ENCODE peak calls at places on chromosomes 1 and 21, in seven cellular contexts. W is AG04450, H is heart right ventricle, Z is ovary, I is pancreas, X is adrenal gland, L is heart left ventricle. R is an unnamed sample.
A peak's percentile ranks its signal among the peaks of the same experiment; 100 is the strongest.

GRCh38 chr1:94876362-94876761 is 50.5 kb downstream of the CNN3 start:
- DNase-seq in H (no peak), L (no peak), W (no peak), X (no peak), I (no peak), Z (no peak), R (no peak)

GRCh38 chr1:47827032-47827585 is 170.1 kb downstream of the TRABD2B start:
- DNase-seq in I (no peak), Z (no peak), X (no peak), W (no peak), H (no peak), L (no peak), R (no peak)

GRCh38 chr1:28458237-28459228 is 47.3 kb upstream of the RCC1 start:
- DNase-seq in L (no peak), W (no peak), I (no peak), Z (no peak), H (no peak), X (no peak), R (no peak)

GRCh38 chr1:231420959-231421615 is 1.0 kb downstream of the EGLN1 start:
- DNase-seq in Z (peak; percentile 60), H (peak; percentile 57), L (peak; percentile 83), W (no peak), I (peak; percentile 87), X (peak; percentile 74), R (peak; percentile 72)

GRCh38 chr1:189336115-189337100 is 1141.3 kb downstream of the BRINP3 start:
- DNase-seq in W (no peak), L (no peak), H (no peak), Z (no peak), I (peak; percentile 27), X (no peak), R (no peak)

GRCh38 chr1:162384601-162385279 is 3.2 kb downstream of the C1orf226 start:
- DNase-seq in Z (no peak), X (no peak), H (no peak), I (no peak), L (no peak), W (no peak), R (no peak)

GRCh38 chr1:206107168-206107544 is 10.0 kb downstream of the AVPR1B start:
- DNase-seq in I (no peak), W (no peak), H (no peak), X (no peak), L (no peak), Z (no peak), R (no peak)

GRCh38 chr1:24391882-24392603 is 21.5 kb downstream of the STPG1 start:
- DNase-seq in X (peak; percentile 61), Z (peak; percentile 67), I (no peak), L (no peak), H (peak; percentile 55), W (no peak), R (peak; percentile 65)

GRCh38 chr1:184069675-184070074 is 18.1 kb downstream of the TSEN15 start:
- DNase-seq in I (no peak), Z (no peak), W (no peak), H (no peak), L (no peak), X (no peak), R (no peak)

GRCh38 chr1:110310300-110310699 is 28.9 kb upstream of the RBM15 start:
- DNase-seq in Z (no peak), I (no peak), W (no peak), X (peak; percentile 70), H (peak; percentile 43), L (peak; percentile 65), R (no peak)

GRCh38 chr21:42537106-42537742 is 23.6 kb downstream of the SLC37A1 start:
- DNase-seq in I (no peak), H (no peak), Z (no peak), W (no peak), X (no peak), L (no peak), R (no peak)

GRCh38 chr21:45509566-45510465 is 32.4 kb downstream of the SLC19A1 start:
- DNase-seq in Z (peak; percentile 38), W (no peak), H (peak; percentile 15), L (peak; percentile 58), X (no peak), I (peak; percentile 76), R (peak; percentile 46)

GRCh38 chr1:55244476-55245109 is 29.4 kb upstream of the USP24 start:
- DNase-seq in I (no peak), Z (no peak), X (no peak), L (no peak), W (no peak), H (no peak), R (no peak)

GRCh38 chr1:40421348-40421693 is 29.0 kb upstream of the ZFP69B start:
- DNase-seq in W (no peak), I (no peak), Z (no peak), L (no peak), H (no peak), X (no peak), R (no peak)

GRCh38 chr1:71104417-71104816 is 23.6 kb upstream of the ZRANB2 start:
- DNase-seq in Z (no peak), X (no peak), W (no peak), I (no peak), L (no peak), H (no peak), R (no peak)

GRCh38 chr1:205963352-205963751 is 20.1 kb upstream of the SLC26A9 start:
- DNase-seq in Z (no peak), H (no peak), X (no peak), W (no peak), L (no peak), I (no peak), R (no peak)

GRCh38 chr1:154468480-154469240 is 33.4 kb upstream of the TDRD10 start:
- DNase-seq in H (no peak), X (no peak), Z (no peak), L (no peak), W (no peak), I (no peak), R (no peak)

GRCh38 chr1:221939598-221939997 is 197.7 kb upstream of the DUSP10 start:
- DNase-seq in L (no peak), W (no peak), X (no peak), Z (no peak), I (no peak), H (no peak), R (no peak)

GRCh38 chr1:157035121-157035520 is 10.4 kb downstream of the ARHGEF11 start:
- DNase-seq in L (no peak), H (no peak), Z (no peak), W (no peak), X (no peak), I (no peak), R (no peak)

GRCh38 chr1:93093332-93094006 is 14.4 kb downstream of the MTF2 start:
- DNase-seq in H (no peak), X (no peak), L (no peak), I (no peak), Z (no peak), W (no peak), R (no peak)

GRCh38 chr1:207868769-207869721 is 41.9 kb downstream of the CD34 start:
- DNase-seq in H (peak; percentile 87), W (no peak), L (peak; percentile 91), Z (peak; percentile 91), X (peak; percentile 79), I (peak; percentile 90), R (peak; percentile 86)

GRCh38 chr21:27423073-27423472 is 456.2 kb upstream of the ADAMTS5 start:
- DNase-seq in Z (peak; percentile 47), L (peak; percentile 74), H (peak; percentile 59), W (peak; percentile 88), I (no peak), X (peak; percentile 53), R (no peak)

GRCh38 chr21:29306920-29307319 is 8.2 kb downstream of the BACH1 start:
- DNase-seq in L (no peak), I (no peak), Z (no peak), X (no peak), H (no peak), W (no peak), R (no peak)

DNA sequence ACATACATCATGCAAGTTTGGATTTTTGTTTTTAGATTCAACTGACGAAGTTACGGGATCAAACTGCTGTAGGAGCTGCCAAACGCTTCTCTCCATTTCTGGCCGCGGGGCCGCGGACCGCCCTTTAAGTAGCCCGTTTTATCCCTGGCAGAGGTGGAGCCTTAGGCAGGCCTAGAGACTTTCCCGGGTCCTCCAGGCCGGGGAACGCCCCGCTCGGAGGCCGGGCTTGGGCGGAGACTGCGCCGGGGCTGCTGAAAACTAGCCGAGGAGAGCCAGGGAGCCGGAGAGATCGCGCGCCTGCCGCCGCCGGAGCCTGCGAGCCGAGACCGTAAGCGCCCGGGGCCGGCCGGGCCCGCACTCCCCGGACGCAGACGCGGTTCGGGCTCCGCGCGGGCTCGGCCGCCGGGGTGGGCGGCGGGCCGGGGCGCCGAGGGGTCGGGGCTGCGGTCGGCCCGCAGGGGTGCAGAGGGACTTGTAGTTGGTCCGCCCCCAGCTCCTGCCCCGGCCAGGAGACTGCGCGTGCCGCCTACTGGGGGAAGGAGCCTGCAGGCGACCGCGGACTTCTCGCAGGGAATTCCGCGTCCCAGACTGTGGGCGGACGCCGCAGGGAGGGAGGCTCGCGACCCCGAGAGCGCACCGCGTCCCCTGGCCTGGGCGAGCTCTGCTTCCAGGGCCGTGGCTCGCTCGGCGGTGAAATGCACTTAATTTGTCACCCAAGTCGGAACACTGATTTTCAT is at the start of gene EPHX1:
- DNase-seq in W (peak; percentile 61), I (peak; percentile 95), L (peak; percentile 95), Z (peak; percentile 93), X (peak; percentile 91), H (peak; percentile 93), R (peak; percentile 92)
- TF ChIP-seq CTCF in W (peak; percentile 42), I (no peak), L (peak; percentile 10), Z (no peak), X (peak; percentile 18), H (peak; percentile 16), R (peak; percentile 29)

GRCh38 chr21:40165671-40166070 is 298.4 kb downstream of the PCP4 start:
- DNase-seq in L (no peak), Z (no peak), X (no peak), H (no peak), W (no peak), I (no peak), R (no peak)
- H3K27ac ChIP-seq in L (no peak overlapping the region), Z (no peak overlapping the region), X (no peak overlapping the region), H (no peak overlapping the region), W (no peak overlapping the region), I (no peak overlapping the region), R (no peak overlapping the region)

GRCh38 chr21:34004013-34004938 is 69.1 kb upstream of the MRPS6 start:
- DNase-seq in Z (no peak), X (no peak), W (peak; percentile 27), I (no peak), H (no peak), L (no peak), R (no peak)
- H3K27me3 ChIP-seq in Z (no peaks in the 10 kb centered on the region), X (no peaks in the 10 kb centered on the region), W (no peaks in the 10 kb centered on the region), I (no peaks in the 10 kb centered on the region), H (no peaks in the 10 kb centered on the region), L (no peaks in the 10 kb centered on the region), R (no peaks in the 10 kb centered on the region)

DNA sequence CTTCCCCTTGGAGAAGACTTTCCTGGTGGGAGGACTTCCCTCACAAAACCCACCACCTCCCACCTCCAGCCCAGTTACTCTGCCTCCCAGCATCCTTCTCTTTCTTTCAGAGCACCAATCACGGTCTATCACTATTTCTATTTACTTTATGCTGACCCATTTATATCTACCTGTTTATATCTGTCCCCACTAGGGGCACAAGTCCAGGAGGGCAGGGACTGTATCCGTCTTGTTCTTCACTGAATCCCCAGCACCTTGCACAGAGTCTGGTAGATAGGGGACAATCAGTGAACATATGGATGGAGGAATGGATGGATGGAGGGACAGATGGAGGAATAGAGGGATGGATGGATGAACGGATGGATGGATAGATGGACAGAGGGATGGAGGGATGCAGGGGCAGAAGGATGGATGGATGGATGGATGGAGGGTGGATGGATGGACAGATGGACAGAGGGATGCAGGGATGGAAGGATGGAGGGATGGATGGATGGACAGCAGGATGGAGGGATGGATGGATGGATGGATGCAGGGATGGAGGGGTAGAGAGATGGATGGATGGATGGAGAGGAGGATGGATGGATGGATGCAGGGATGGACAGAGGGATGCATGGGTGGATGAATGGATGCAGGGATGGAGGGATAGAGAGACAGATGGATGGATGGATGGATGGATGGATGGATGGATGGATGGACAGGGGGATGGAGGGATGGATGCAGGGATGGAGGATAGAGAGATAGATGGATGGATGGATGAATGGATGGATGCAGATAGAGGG is 5.5 kb downstream of the C1QB start:
- DNase-seq in L (peak; percentile 7), H (no peak), I (no peak), W (no peak), Z (no peak), X (no peak), R (no peak)
- TF ChIP-seq CTCF in L (no peak), H (no peak), I (no peak), W (no peak), Z (no peak), X (no peak), R (no peak)

R was measured in lower lobe of right lung.